ENCODE peak calls at places on chromosomes 16 and 17, in five cellular contexts. M is retina; F is fibroblast of villous mesenchyme; R is HCT116; J is activated CD8-positive, alpha-beta T cell treated with anti-CD3 and anti-CD28 coated beads for 36 hours. P is an unnamed sample.

GRCh38 chr16:85639529-85640253 is 26.6 kb downstream of the GSE1 start:
- DNase-seq in R (no peak), M (peak; percentile 47), F (no peak), J (no peak), P (no peak)

GRCh38 chr16:67246081-67246944 is 968 bp downstream of the FHOD1 start:
- DNase-seq in J (peak; percentile 81), M (peak; percentile 96), F (peak; percentile 93), R (peak; percentile 84), P (peak; percentile 87)

GRCh38 chr16:830871-831570 is 30.5 kb upstream of the GNG13 start:
- DNase-seq in J (no peak), F (no peak), R (no peak), M (no peak), P (no peak)

GRCh38 chr17:38608648-38609047 is 2.9 kb upstream of the SRCIN1 start:
- DNase-seq in M (no peak), R (no peak), F (no peak), J (no peak), P (no peak)

GRCh38 chr16:64983983-64984382 is 137.9 kb downstream of the CDH11 start:
- DNase-seq in J (no peak), F (peak; percentile 94), M (peak; percentile 34), R (no peak), P (peak; percentile 90)

GRCh38 chr17:43210576-43210975 is 1.1 kb upstream of the TMEM106A start:
- DNase-seq in F (no peak), M (no peak), J (no peak), R (no peak), P (no peak)

GRCh38 chr17:18319604-18320256 is 4.6 kb downstream of the SMCR8 start:
- DNase-seq in F (peak; percentile 79), M (peak; percentile 52), R (no peak), J (peak; percentile 30), P (peak; percentile 79)

GRCh38 chr17:57948555-57949420 is 6.4 kb downstream of the CUEDC1 start:
- DNase-seq in M (no peak), F (peak; percentile 92), J (peak; percentile 16), R (peak; percentile 100), P (peak; percentile 84)

GRCh38 chr17:79325707-79326106 is 251.1 kb downstream of the ENGASE start:
- DNase-seq in M (peak; percentile 47), R (no peak), J (no peak), F (peak; percentile 4), P (peak; percentile 13)

GRCh38 chr17:57874434-57875108 is 24.7 kb upstream of the MRPS23 start:
- DNase-seq in F (peak; percentile 96), J (peak; percentile 64), R (no peak), M (peak; percentile 84), P (peak; percentile 87)

P was measured in fibroblast of pulmonary artery.